ENCODE peak calls at places on chromosomes 3 and 15, in five cellular contexts. One of them, this sample, is unnamed.

GRCh38 chr3:17740703-17741102 is 1.7 kb downstream of the TBC1D5 start:
- DNase-seq in A549: peak; percentile 78
- DNase-seq in H1: no peak
- DNase-seq in colonic mucosa: peak; percentile 55
- DNase-seq in dorsolateral prefrontal cortex: no peak
- DNase-seq in this sample: no peak

GRCh38 chr3:49607105-49607591 is 52.9 kb downstream of the BSN start:
- DNase-seq in A549: no peak
- DNase-seq in H1: peak; percentile 38
- DNase-seq in colonic mucosa: no peak
- DNase-seq in dorsolateral prefrontal cortex: peak; percentile 49
- DNase-seq in this sample: peak; percentile 46

GRCh38 chr15:88932271-88932874 is 19.2 kb upstream of the MFGE8 start:
- DNase-seq in A549: no peak
- DNase-seq in H1: peak; percentile 26
- DNase-seq in colonic mucosa: no peak
- DNase-seq in dorsolateral prefrontal cortex: no peak
- DNase-seq in this sample: no peak

GRCh38 chr3:133930341-133930933 is 34.8 kb upstream of the RAB6B start:
- DNase-seq in A549: peak; percentile 58
- DNase-seq in H1: peak; percentile 31
- DNase-seq in colonic mucosa: peak; percentile 30
- DNase-seq in dorsolateral prefrontal cortex: no peak
- DNase-seq in this sample: peak; percentile 70

GRCh38 chr3:144273611-144274010 is 302.0 kb downstream of the DIPK2A start:
- DNase-seq in A549: no peak
- DNase-seq in H1: no peak
- DNase-seq in colonic mucosa: no peak
- DNase-seq in dorsolateral prefrontal cortex: no peak
- DNase-seq in this sample: no peak

GRCh38 chr3:129855454-129856419 is 37.8 kb downstream of the TMCC1 start:
- DNase-seq in A549: peak; percentile 62
- DNase-seq in H1: no peak
- DNase-seq in colonic mucosa: no peak
- DNase-seq in dorsolateral prefrontal cortex: no peak
- DNase-seq in this sample: no peak

GRCh38 chr15:47737424-47737823 is 20.1 kb downstream of the SEMA6D start:
- DNase-seq in A549: no peak
- DNase-seq in H1: no peak
- DNase-seq in colonic mucosa: no peak
- DNase-seq in dorsolateral prefrontal cortex: no peak
- DNase-seq in this sample: no peak

GRCh38 chr3:177516130-177517011 is 319.1 kb upstream of the TBL1XR1 start:
- DNase-seq in A549: no peak
- DNase-seq in H1: no peak
- DNase-seq in colonic mucosa: no peak
- DNase-seq in dorsolateral prefrontal cortex: no peak
- DNase-seq in this sample: peak; percentile 90

GRCh38 chr15:40301467-40302179 is 6.1 kb downstream of the PLCB2 start:
- DNase-seq in A549: no peak
- DNase-seq in H1: peak; percentile 75
- DNase-seq in colonic mucosa: no peak
- DNase-seq in dorsolateral prefrontal cortex: no peak
- DNase-seq in this sample: no peak

GRCh38 chr15:33145447-33145846 is 49.1 kb downstream of the FMN1 start:
- DNase-seq in A549: no peak
- DNase-seq in H1: no peak
- DNase-seq in colonic mucosa: no peak
- DNase-seq in dorsolateral prefrontal cortex: peak; percentile 49
- DNase-seq in this sample: no peak

GRCh38 chr3:129106320-129106719 is 15.3 kb downstream of the RAB43 start:
- DNase-seq in A549: no peak
- DNase-seq in H1: no peak
- DNase-seq in colonic mucosa: no peak
- DNase-seq in dorsolateral prefrontal cortex: no peak
- DNase-seq in this sample: no peak

GRCh38 chr3:152938974-152939636 is 104.2 kb downstream of the P2RY1 start:
- DNase-seq in A549: no peak
- DNase-seq in H1: no peak
- DNase-seq in colonic mucosa: no peak
- DNase-seq in dorsolateral prefrontal cortex: no peak
- DNase-seq in this sample: no peak
- TF ChIP-seq CTCF in A549: no peak
- TF ChIP-seq CTCF in H1: no peak
- TF ChIP-seq CTCF in colonic mucosa: no peak
- TF ChIP-seq CTCF in dorsolateral prefrontal cortex: no peak
- TF ChIP-seq CTCF in this sample: no peak

DNA sequence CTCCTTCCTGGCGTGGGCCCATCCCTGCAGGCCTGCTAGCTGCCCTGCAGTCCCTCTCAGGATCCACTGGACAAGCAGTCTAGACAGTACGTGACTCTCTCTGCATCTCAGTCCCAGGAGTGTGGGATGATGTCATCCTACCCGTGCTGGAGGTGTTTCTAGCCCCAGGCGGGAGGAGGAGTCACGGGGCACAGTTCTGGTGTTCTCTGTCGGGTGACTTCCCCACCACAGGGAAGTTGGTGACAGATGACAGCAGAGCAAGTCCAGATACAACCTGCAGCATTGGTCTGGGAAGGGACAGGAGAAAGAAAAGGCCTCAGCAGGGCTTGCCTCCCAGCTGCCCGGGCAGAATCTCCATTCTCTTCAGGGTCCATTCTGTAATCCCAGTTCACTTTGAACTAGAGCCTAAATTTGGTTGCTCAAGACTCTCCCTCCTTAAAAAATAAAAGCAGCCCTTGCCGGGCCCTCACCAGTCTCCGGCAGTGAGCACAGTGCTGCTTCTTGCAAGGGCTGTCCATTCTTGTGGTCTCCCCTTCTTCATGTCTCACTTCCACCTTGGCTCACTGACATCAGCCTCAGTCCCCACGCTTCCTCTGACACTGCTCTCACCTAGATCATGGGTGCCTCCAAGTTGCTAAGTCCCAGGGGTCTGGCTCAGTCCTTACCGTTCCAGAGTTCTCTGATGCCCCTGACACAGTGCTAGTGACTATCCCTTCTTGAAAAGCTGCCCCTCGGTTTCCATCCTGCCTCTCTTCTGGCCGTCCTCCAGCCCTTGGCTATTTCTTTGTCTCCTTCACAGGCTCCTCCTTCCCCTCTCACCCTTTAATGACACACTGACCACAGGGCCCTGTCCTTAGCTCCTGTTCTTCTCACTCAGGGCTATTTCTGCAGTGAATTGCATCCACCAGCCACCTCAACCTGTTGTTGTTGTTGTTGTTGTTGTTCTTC is 30.8 kb downstream of the SLC28A1 start:
- DNase-seq in A549: peak; percentile 93
- DNase-seq in H1: no peak
- DNase-seq in colonic mucosa: peak; percentile 53
- DNase-seq in dorsolateral prefrontal cortex: no peak
- DNase-seq in this sample: no peak
- TF ChIP-seq CTCF in A549: no peak
- TF ChIP-seq CTCF in H1: no peak
- TF ChIP-seq CTCF in colonic mucosa: no peak
- TF ChIP-seq CTCF in dorsolateral prefrontal cortex: no peak
- TF ChIP-seq CTCF in this sample: no peak

GRCh38 chr3:12812812-12813211 is 16.3 kb downstream of the CAND2 start:
- DNase-seq in A549: no peak
- DNase-seq in H1: no peak
- DNase-seq in colonic mucosa: no peak
- DNase-seq in dorsolateral prefrontal cortex: no peak
- DNase-seq in this sample: no peak
- TF ChIP-seq CTCF in A549: no peak
- TF ChIP-seq CTCF in H1: no peak
- TF ChIP-seq CTCF in colonic mucosa: no peak
- TF ChIP-seq CTCF in dorsolateral prefrontal cortex: no peak
- TF ChIP-seq CTCF in this sample: no peak

GRCh38 chr15:69160976-69161877 is 792 bp downstream of the GLCE start:
- DNase-seq in A549: peak; percentile 48
- DNase-seq in H1: peak; percentile 59
- DNase-seq in colonic mucosa: peak; percentile 70
- DNase-seq in dorsolateral prefrontal cortex: peak; percentile 68
- DNase-seq in this sample: no peak
- TF ChIP-seq CTCF in A549: peak; percentile 59
- TF ChIP-seq CTCF in H1: peak; percentile 4
- TF ChIP-seq CTCF in colonic mucosa: no peak
- TF ChIP-seq CTCF in dorsolateral prefrontal cortex: peak; percentile 45
- TF ChIP-seq CTCF in this sample: peak; percentile 44

DNA sequence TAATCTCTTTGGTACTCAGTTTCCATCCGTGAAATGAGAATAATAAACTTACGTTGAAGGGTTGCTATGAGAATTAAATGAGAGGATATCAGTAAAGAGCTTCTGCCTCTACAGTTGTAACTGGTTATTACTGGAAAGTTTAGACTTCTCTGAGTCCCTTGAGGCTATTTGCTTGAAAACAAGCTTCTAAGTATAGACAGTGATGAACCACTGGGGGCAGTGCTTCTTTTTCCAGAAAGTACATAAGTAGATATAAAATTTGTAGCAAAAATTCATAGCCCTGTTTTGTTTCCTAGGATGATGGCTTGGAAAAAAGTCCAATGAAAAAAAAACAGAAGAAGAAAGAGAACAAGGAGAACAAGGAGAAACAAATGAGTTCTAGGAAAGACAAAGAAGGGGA is 87.1 kb downstream of the RGMA start:
- DNase-seq in A549: peak; percentile 46
- DNase-seq in H1: no peak
- DNase-seq in colonic mucosa: no peak
- DNase-seq in dorsolateral prefrontal cortex: no peak
- DNase-seq in this sample: no peak
- TF ChIP-seq CTCF in A549: peak; percentile 22
- TF ChIP-seq CTCF in H1: no peak
- TF ChIP-seq CTCF in colonic mucosa: no peak
- TF ChIP-seq CTCF in dorsolateral prefrontal cortex: peak; percentile 28
- TF ChIP-seq CTCF in this sample: peak; percentile 20

GRCh38 chr15:85414495-85414894 is 34.1 kb downstream of the AKAP13 start:
- DNase-seq in A549: peak; percentile 52
- DNase-seq in H1: no peak
- DNase-seq in colonic mucosa: no peak
- DNase-seq in dorsolateral prefrontal cortex: no peak
- DNase-seq in this sample: no peak
- TF ChIP-seq CTCF in A549: peak; percentile 61
- TF ChIP-seq CTCF in H1: no peak
- TF ChIP-seq CTCF in colonic mucosa: no peak
- TF ChIP-seq CTCF in dorsolateral prefrontal cortex: peak; percentile 34
- TF ChIP-seq CTCF in this sample: peak; percentile 42

GRCh38 chr3:47380601-47381316 is at the start of gene PTPN23:
- DNase-seq in A549: peak; percentile 97
- DNase-seq in H1: peak; percentile 98
- DNase-seq in colonic mucosa: peak; percentile 100
- DNase-seq in dorsolateral prefrontal cortex: peak; percentile 96
- DNase-seq in this sample: peak; percentile 100
- TF ChIP-seq CTCF in A549: no peak
- TF ChIP-seq CTCF in H1: no peak
- TF ChIP-seq CTCF in colonic mucosa: no peak
- TF ChIP-seq CTCF in dorsolateral prefrontal cortex: peak; percentile 31
- TF ChIP-seq CTCF in this sample: no peak

DNA sequence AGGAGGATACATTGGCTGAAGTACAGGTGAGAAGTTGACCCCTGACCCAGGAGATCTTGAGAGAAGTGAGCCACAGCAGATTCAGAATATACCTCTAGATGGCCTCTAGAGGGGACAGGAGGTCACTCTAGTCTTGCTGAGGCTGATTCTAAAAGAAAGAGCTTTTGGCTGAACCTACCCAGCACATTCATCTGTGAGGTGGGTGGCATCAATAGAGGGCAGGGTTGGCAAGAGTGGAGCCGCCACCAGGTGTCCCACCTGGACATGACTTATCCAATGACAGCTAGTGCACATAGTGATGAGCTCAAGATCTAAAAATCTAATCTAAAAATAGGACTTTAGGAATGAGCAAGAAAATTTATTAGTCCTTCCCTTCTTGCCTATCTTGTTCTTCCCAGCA is 51.6 kb downstream of the CYP19A1 start:
- DNase-seq in A549: peak; percentile 33
- DNase-seq in H1: no peak
- DNase-seq in colonic mucosa: no peak
- DNase-seq in dorsolateral prefrontal cortex: no peak
- DNase-seq in this sample: no peak
- TF ChIP-seq CTCF in A549: no peak
- TF ChIP-seq CTCF in H1: peak; percentile 34
- TF ChIP-seq CTCF in colonic mucosa: peak; percentile 15
- TF ChIP-seq CTCF in dorsolateral prefrontal cortex: peak; percentile 48
- TF ChIP-seq CTCF in this sample: no peak

GRCh38 chr3:96863129-96863740 is 48.8 kb downstream of the EPHA6 start:
- DNase-seq in A549: peak; percentile 54
- DNase-seq in H1: peak; percentile 51
- DNase-seq in colonic mucosa: peak; percentile 18
- DNase-seq in dorsolateral prefrontal cortex: no peak
- DNase-seq in this sample: no peak
- TF ChIP-seq CTCF in A549: peak; percentile 82
- TF ChIP-seq CTCF in H1: no peak
- TF ChIP-seq CTCF in colonic mucosa: peak; percentile 49
- TF ChIP-seq CTCF in dorsolateral prefrontal cortex: peak; percentile 59
- TF ChIP-seq CTCF in this sample: peak; percentile 81